ENCODE peak calls at places on chromosomes 2 and 18, in seven cellular contexts. H, P, Z, K, G, F and X are unnamed samples.

GRCh38 chr2:231184319-231184718 is 14.1 kb upstream of the ARMC9 start:
- DNase-seq in H (no peak), P (no peak), Z (no peak), K (no peak), G (no peak), F (no peak), X (no peak)

GRCh38 chr2:236861196-236861875 is 224.4 kb upstream of the COPS8 start:
- DNase-seq in H (no peak), P (no peak), Z (no peak), K (no peak), G (no peak), F (no peak), X (no peak)

GRCh38 chr2:74917702-74918619 is 40.5 kb upstream of the POLE4 start:
- DNase-seq in H (no peak), P (peak), Z (peak), K (no peak), G (peak), F (no peak), X (no peak)

GRCh38 chr2:64653174-64654062 is at the start of gene SERTAD2:
- DNase-seq in H (peak), P (peak), Z (peak), K (peak), G (no peak), F (peak), X (no peak)

GRCh38 chr2:59655809-59656208 is 897.6 kb downstream of the BCL11A start:
- DNase-seq in H (no peak), P (no peak), Z (peak), K (no peak), G (no peak), F (no peak), X (no peak)

GRCh38 chr2:35504419-35504818 is 851.2 kb upstream of the CRIM1 start:
- DNase-seq in H (no peak), P (no peak), Z (no peak), K (no peak), G (no peak), F (no peak), X (no peak)

GRCh38 chr2:62760555-62760954 is 55.0 kb downstream of the EHBP1 start:
- DNase-seq in H (no peak), P (no peak), Z (peak), K (no peak), G (no peak), F (no peak), X (peak)

GRCh38 chr2:188819011-188819410 is 155.2 kb upstream of the COL3A1 start:
- DNase-seq in H (no peak), P (no peak), Z (no peak), K (no peak), G (no peak), F (no peak), X (no peak)

GRCh38 chr2:53445376-53446072 is 322.1 kb upstream of the CHAC2 start:
- DNase-seq in H (no peak), P (no peak), Z (peak), K (no peak), G (no peak), F (no peak), X (no peak)

GRCh38 chr2:217919204-217919603 is 83.6 kb downstream of the TNS1 start:
- DNase-seq in H (no peak), P (no peak), Z (no peak), K (no peak), G (no peak), F (no peak), X (no peak)

GRCh38 chr2:240704651-240705050 is 13.0 kb downstream of the AQP12A start:
- DNase-seq in H (no peak), P (no peak), Z (no peak), K (no peak), G (no peak), F (no peak), X (no peak)

GRCh38 chr2:128350736-128351135 is 32.1 kb upstream of the HS6ST1 start:
- DNase-seq in H (no peak), P (no peak), Z (no peak), K (no peak), G (no peak), F (no peak), X (no peak)

GRCh38 chr2:228507231-228507824 is 325.8 kb upstream of the SPHKAP start:
- DNase-seq in H (no peak), P (no peak), Z (no peak), K (no peak), G (no peak), F (no peak), X (no peak)

GRCh38 chr18:32669549-32670165 is 103.2 kb downstream of the KLHL14 start:
- DNase-seq in H (no peak), P (peak), Z (no peak), K (no peak), G (no peak), F (no peak), X (no peak)

GRCh38 chr2:163553601-163554000 is 182.2 kb downstream of the FIGN start:
- DNase-seq in H (no peak), P (no peak), Z (no peak), K (no peak), G (no peak), F (no peak), X (peak)

GRCh38 chr18:31447530-31448191 is at the start of gene DSG3:
- DNase-seq in H (no peak), P (no peak), Z (no peak), K (no peak), G (no peak), F (no peak), X (no peak)

GRCh38 chr2:9971105-9971818 is 19.8 kb downstream of the GRHL1 start:
- DNase-seq in H (no peak), P (no peak), Z (peak), K (no peak), G (no peak), F (no peak), X (no peak)

GRCh38 chr2:16142383-16143361 is 202.3 kb downstream of the MYCN start:
- DNase-seq in H (no peak), P (no peak), Z (no peak), K (peak), G (no peak), F (peak), X (no peak)

GRCh38 chr2:240142859-240143258 is 2.4 kb upstream of the OTOS start:
- DNase-seq in H (no peak), P (no peak), Z (no peak), K (no peak), G (no peak), F (no peak), X (no peak)

GRCh38 chr18:76687271-76688006 is 134.9 kb upstream of the ZNF236 start:
- DNase-seq in H (no peak), P (no peak), Z (no peak), K (no peak), G (no peak), F (no peak), X (no peak)

GRCh38 chr18:51461956-51462355 is 264.5 kb upstream of the MEX3C start:
- DNase-seq in H (no peak), P (no peak), Z (no peak), K (no peak), G (no peak), F (no peak), X (no peak)

GRCh38 chr2:238974510-238975166 is 126.8 kb downstream of the TWIST2 start:
- DNase-seq in H (no peak), P (peak), Z (peak), K (no peak), G (peak), F (no peak), X (peak)

GRCh38 chr2:175154670-175155082 is 13.3 kb downstream of the ATF2 start:
- DNase-seq in H (no peak), P (peak), Z (peak), K (no peak), G (peak), F (no peak), X (peak)

GRCh38 chr2:146041291-146041868 is 1521.5 kb upstream of the ZEB2 start:
- DNase-seq in H (no peak), P (no peak), Z (no peak), K (no peak), G (no peak), F (no peak), X (no peak)

GRCh38 chr2:237132799-237133198 is 47.1 kb downstream of the COPS8 start:
- DNase-seq in H (no peak), P (peak), Z (peak), K (no peak), G (no peak), F (no peak), X (no peak)

GRCh38 chr2:3488768-3489448 is 30.4 kb downstream of the ADI1 start:
- DNase-seq in H (no peak), P (no peak), Z (no peak), K (no peak), G (no peak), F (no peak), X (no peak)

GRCh38 chr2:224190871-224191270 is 151.8 kb upstream of the SERPINE2 start:
- DNase-seq in H (no peak), P (no peak), Z (peak), K (no peak), G (no peak), F (no peak), X (no peak)

GRCh38 chr2:195364015-195364965 is 292.7 kb upstream of the SLC39A10 start:
- DNase-seq in H (no peak), P (peak), Z (peak), K (no peak), G (no peak), F (no peak), X (no peak)

GRCh38 chr2:101827246-101827645 is 129.7 kb downstream of the MAP4K4 start:
- DNase-seq in H (no peak), P (peak), Z (peak), K (no peak), G (peak), F (no peak), X (no peak)

GRCh38 chr2:57100436-57100835 is 916.6 kb downstream of the CCDC85A start:
- DNase-seq in H (no peak), P (no peak), Z (no peak), K (no peak), G (no peak), F (no peak), X (no peak)

GRCh38 chr2:1248187-1248586 is 165.1 kb upstream of the TPO start:
- DNase-seq in H (no peak), P (no peak), Z (no peak), K (no peak), G (no peak), F (no peak), X (no peak)

GRCh38 chr18:41906528-41907256 is 48.3 kb upstream of the PIK3C3 start:
- DNase-seq in H (no peak), P (peak), Z (peak), K (no peak), G (peak), F (no peak), X (peak)

GRCh38 chr2:53568463-53568862 is 199.1 kb upstream of the CHAC2 start:
- DNase-seq in H (no peak), P (peak), Z (peak), K (no peak), G (no peak), F (no peak), X (no peak)

GRCh38 chr2:23940976-23941605 is 828 bp downstream of the UBXN2A start:
- DNase-seq in H (no peak), P (no peak), Z (peak), K (no peak), G (no peak), F (no peak), X (no peak)

DNA sequence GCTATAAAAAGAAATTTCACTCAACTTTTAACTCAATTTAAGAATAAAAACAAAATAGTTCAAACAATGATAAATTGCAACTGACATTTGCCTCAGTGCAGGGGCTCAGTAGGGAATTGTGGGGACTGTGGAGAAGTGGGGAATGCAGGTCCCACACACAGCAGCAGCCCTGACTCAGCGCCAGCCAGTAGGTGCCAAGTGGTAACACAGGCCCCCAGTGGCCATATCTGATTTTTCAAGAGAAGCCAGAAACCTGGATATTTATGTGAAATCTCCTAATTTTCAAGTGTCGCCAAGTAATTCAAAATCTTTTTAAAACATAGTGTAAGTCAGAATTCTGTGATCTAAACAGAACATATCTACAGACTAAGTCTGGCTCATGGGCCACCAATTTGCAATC is 186.3 kb downstream of the EN1 start:
- DNase-seq in H (no peak), P (no peak), Z (peak), K (no peak), G (no peak), F (no peak), X (no peak)
- TF ChIP-seq CTCF in H (no peak), P (no peak), Z (peak), K (no peak), G (no peak), F (no peak), X (peak)

GRCh38 chr2:171788316-171788993 is 101.2 kb downstream of the DYNC1I2 start:
- DNase-seq in H (no peak), P (no peak), Z (no peak), K (no peak), G (no peak), F (no peak), X (no peak)

GRCh38 chr2:171787333-171788072 is 100.2 kb downstream of the DYNC1I2 start:
- DNase-seq in H (no peak), P (no peak), Z (no peak), K (no peak), G (no peak), F (no peak), X (no peak)

GRCh38 chr2:171789956-171790355 is 102.7 kb downstream of the DYNC1I2 start:
- DNase-seq in H (no peak), P (no peak), Z (no peak), K (no peak), G (no peak), F (no peak), X (no peak)

DNA sequence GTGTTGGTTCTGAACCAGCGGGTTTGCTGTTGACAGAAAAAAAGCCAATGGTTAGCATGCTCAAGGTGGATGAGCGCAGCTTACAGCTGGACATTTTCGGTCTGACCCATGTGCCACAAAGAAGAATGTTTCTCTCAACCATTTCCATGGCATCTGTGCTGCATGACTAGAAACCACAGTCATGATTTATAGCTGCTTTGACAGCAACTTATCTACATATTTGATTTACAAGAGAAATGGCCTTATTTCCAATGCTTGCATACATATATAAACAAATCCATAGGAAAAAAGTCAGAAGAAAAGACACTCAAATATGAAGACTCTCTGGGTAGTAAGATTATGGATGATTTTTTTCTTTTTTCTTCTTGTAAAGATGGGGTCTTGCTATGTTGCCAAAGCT is 98.2 kb downstream of the DYNC1I2 start:
- DNase-seq in H (no peak), P (no peak), Z (no peak), K (no peak), G (no peak), F (no peak), X (no peak)
- H3K4me3 ChIP-seq in H (no peak), P (no peak), Z (no peak), K (no peak), G (no peak), F (no peak), X (no peak)

DNA sequence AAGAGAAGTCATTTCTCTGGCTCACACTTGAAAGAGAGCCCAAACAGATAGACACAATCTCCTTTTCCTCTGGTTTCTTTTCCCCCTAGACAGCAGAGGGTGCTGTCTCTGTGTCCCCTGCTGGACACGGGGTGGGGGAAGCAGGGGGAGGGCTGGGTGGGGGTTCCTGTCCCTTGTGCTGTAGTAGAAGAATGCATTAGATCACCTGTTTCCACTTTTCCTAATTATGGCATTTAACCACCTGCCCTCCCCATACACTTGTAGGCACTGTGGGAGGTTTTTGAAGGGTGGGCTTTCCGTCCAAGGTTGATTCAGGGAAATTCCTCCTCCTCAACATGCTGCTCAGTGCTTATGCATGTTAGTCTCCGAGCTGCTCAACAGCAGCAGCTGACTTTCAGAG is 206.2 kb upstream of the EPAS1 start:
- DNase-seq in H (peak), P (no peak), Z (peak), K (no peak), G (no peak), F (no peak), X (no peak)
- TF ChIP-seq CTCF in H (peak), P (peak), Z (peak), K (no peak), G (no peak), F (no peak), X (no peak)

GRCh38 chr2:70523996-70524965 is 29.3 kb downstream of the TGFA start:
- DNase-seq in H (no peak), P (peak), Z (peak), K (no peak), G (peak), F (peak), X (no peak)
- H3K4me3 ChIP-seq in H (peak), P (peak), Z (peak), K (no peak), G (no peak), F (no peak), X (no peak)